ENCODE peak calls at places on chromosomes 12 and 14, in ten cellular contexts. A is WERI-Rb-1, N is lung, L is tibial artery, B is colonic mucosa, Y is sigmoid colon, K is mammary epithelial cell, Q is ovary, V is IMR-90, S is gastrocnemius medialis. M is an unnamed sample.

GRCh38 chr12:113190761-113191160 is 5.2 kb downstream of the RITA1 start:
- DNase-seq in S (no peak), N (no peak), Q (no peak), B (no peak), A (peak; percentile 65), Y (no peak), K (peak; percentile 24), V (peak; percentile 45), L (no peak), M (no peak)

GRCh38 chr14:99513946-99514551 is 32.8 kb downstream of the CCNK start:
- DNase-seq in B (peak; percentile 12), V (no peak), S (no peak), K (no peak), A (no peak), N (no peak), L (no peak), Y (no peak), Q (no peak), M (no peak)

GRCh38 chr12:23634344-23634743 is 315.1 kb downstream of the SOX5 start:
- DNase-seq in S (no peak), A (no peak), Q (no peak), B (no peak), N (no peak), L (no peak), V (no peak), Y (no peak), K (no peak), M (no peak)

GRCh38 chr12:57844725-57845477 is 1.6 kb downstream of the CTDSP2 start:
- DNase-seq in V (peak; percentile 86), Q (peak; percentile 81), S (peak; percentile 90), B (peak; percentile 67), Y (peak; percentile 92), L (peak; percentile 92), K (peak; percentile 67), A (no peak), N (peak; percentile 74), M (peak; percentile 95)

GRCh38 chr14:96625436-96625945 is 123.3 kb downstream of the PAPOLA start:
- DNase-seq in K (no peak), S (no peak), V (no peak), L (no peak), A (no peak), Y (no peak), N (no peak), B (no peak), Q (no peak), M (no peak)

GRCh38 chr14:80535171-80535570 is 323.9 kb upstream of the DIO2 start:
- DNase-seq in Q (no peak), S (no peak), K (no peak), V (no peak), Y (no peak), N (no peak), B (no peak), A (no peak), L (no peak), M (no peak)

GRCh38 chr14:103735022-103735421 is 19.4 kb downstream of the ZFYVE21 start:
- DNase-seq in Y (peak; percentile 65), V (no peak), K (no peak), N (no peak), Q (peak; percentile 35), S (no peak), L (peak; percentile 19), A (peak; percentile 41), B (no peak), M (no peak)

GRCh38 chr14:48323655-48324054 is 648.2 kb upstream of the MDGA2 start:
- DNase-seq in Y (no peak), L (no peak), N (no peak), A (no peak), V (peak; percentile 60), B (no peak), S (no peak), K (peak; percentile 43), Q (no peak), M (no peak)

GRCh38 chr12:2650261-2651060 is 144.3 kb upstream of the FKBP4 start:
- DNase-seq in L (peak; percentile 13), Y (peak; percentile 55), V (no peak), B (no peak), N (no peak), K (no peak), A (no peak), S (no peak), Q (no peak), M (no peak)

GRCh38 chr14:65173973-65174693 is 71.8 kb upstream of the MAX start:
- DNase-seq in L (no peak), B (no peak), V (no peak), N (no peak), Q (no peak), A (no peak), S (no peak), K (no peak), Y (no peak), M (no peak)

GRCh38 chr14:53871947-53872346 is 84.7 kb downstream of the BMP4 start:
- DNase-seq in L (no peak), N (no peak), Y (no peak), V (no peak), A (no peak), Q (no peak), K (no peak), B (no peak), S (no peak), M (no peak)

GRCh38 chr14:63647696-63648410 is 6.2 kb upstream of the WDR89 start:
- DNase-seq in A (no peak), V (peak; percentile 23), Q (no peak), S (no peak), B (no peak), K (no peak), Y (no peak), N (no peak), L (no peak), M (no peak)

GRCh38 chr12:120884644-120885043 is 19.5 kb downstream of the SPPL3 start:
- DNase-seq in N (no peak), L (no peak), B (no peak), Q (no peak), K (no peak), S (no peak), V (no peak), Y (no peak), A (no peak), M (no peak)

GRCh38 chr12:120903382-120903817 is 758 bp downstream of the SPPL3 start:
- DNase-seq in Y (peak; percentile 81), B (peak; percentile 86), A (peak; percentile 56), S (peak; percentile 54), V (peak; percentile 16), Q (peak; percentile 67), N (peak; percentile 73), K (peak; percentile 75), L (peak; percentile 68), M (peak; percentile 56)

GRCh38 chr12:82757059-82757458 is 70.4 kb downstream of the TMTC2 start:
- DNase-seq in S (no peak), K (no peak), V (no peak), Y (no peak), L (no peak), B (no peak), A (no peak), Q (no peak), N (no peak), M (no peak)

GRCh38 chr12:82757611-82758010 is 70.9 kb downstream of the TMTC2 start:
- DNase-seq in L (no peak), A (no peak), K (no peak), Q (no peak), B (no peak), V (no peak), S (no peak), N (no peak), Y (no peak), M (no peak)

GRCh38 chr12:82760423-82760822 is 73.7 kb downstream of the TMTC2 start:
- DNase-seq in S (no peak), Y (no peak), N (no peak), L (no peak), B (no peak), V (no peak), K (no peak), A (no peak), Q (no peak), M (no peak)

GRCh38 chr12:82756303-82756702 is 69.6 kb downstream of the TMTC2 start:
- DNase-seq in Y (no peak), S (no peak), B (no peak), Q (no peak), K (no peak), L (no peak), A (no peak), V (no peak), N (no peak), M (no peak)

DNA sequence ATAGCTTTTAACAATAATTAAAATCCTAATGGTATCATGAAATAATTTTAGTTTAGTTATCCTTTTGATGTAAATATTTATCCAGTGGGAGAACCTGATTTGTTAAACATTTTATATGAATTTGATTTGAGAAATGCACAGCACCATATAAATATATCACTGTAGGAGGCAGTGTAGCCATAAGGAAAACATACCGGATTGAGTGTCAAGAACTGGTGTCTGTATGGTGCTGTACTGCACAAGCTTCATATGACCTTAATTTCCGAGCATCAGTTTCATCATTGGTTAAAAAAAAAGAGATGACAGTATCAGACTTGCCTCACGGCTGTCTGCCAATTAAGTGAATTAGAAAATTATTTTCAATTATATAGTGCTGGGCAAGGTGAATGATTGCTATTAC is 72.0 kb downstream of the TMTC2 start:
- DNase-seq in S (no peak), A (no peak), Q (no peak), V (no peak), N (no peak), K (no peak), B (no peak), Y (no peak), L (no peak), M (no peak)
- TF ChIP-seq CTCF in S (no peak), A (no peak), Q (no peak), V (no peak), N (no peak), K (no peak), B (no peak), Y (peak; percentile 20), L (no peak), M (no peak)

DNA sequence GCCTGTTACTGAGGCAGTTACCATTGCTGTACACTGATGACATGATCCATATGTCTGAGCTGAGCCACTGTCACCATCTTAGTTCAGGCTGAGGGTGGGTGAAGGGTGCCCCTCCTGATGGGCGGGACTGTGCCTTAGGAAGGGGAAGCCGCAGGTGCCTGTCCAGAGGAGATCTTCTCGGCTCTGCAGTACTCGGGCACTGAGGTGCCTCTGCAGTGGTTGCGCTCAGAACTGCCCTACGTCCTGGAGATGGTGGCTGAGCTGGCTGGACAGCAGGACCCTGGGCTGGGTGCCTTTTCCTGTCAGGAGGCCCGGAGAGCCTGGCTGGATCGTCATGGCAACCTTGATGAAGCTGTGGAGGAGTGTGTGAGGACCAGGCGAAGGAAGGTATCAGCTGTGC is 3.7 kb downstream of the RNF31 start:
- DNase-seq in S (no peak), V (no peak), Y (no peak), A (no peak), N (no peak), K (no peak), L (no peak), Q (no peak), B (no peak), M (no peak)
- H3K27ac ChIP-seq in S (no peak overlapping the region), V (no peak overlapping the region), Y (no peak overlapping the region), A (no peak overlapping the region), N (no peak overlapping the region), K (no peak overlapping the region), L (no peak overlapping the region), Q (no peak overlapping the region), B (no peak overlapping the region), M (no peak overlapping the region)

GRCh38 chr14:101294136-101294535 is 267.2 kb upstream of the DIO3 start:
- DNase-seq in Y (no peak), K (no peak), N (no peak), S (no peak), V (no peak), B (no peak), Q (no peak), L (no peak), A (no peak), M (no peak)
- TF ChIP-seq CTCF in Y (no peak), K (no peak), N (no peak), S (no peak), V (no peak), B (no peak), Q (no peak), L (no peak), A (no peak), M (no peak)

GRCh38 chr14:34721129-34721528 is 6.7 kb upstream of the CFL2 start:
- DNase-seq in B (no peak), N (no peak), L (no peak), V (no peak), S (no peak), Y (no peak), K (no peak), A (no peak), Q (no peak), M (no peak)
- H3K27ac ChIP-seq in B (no peak overlapping the region), N (no peak overlapping the region), L (no peak overlapping the region), V (no peak overlapping the region), S (no peak overlapping the region), Y (no peak overlapping the region), K (no peak overlapping the region), A (no peak overlapping the region), Q (no peak overlapping the region), M (no peak overlapping the region)